ENCODE peak calls at places on chromosomes 2 and 18, in five cellular contexts. F is SK-N-DZ; I is stimulated activated CD4-positive, alpha-beta T cell treated with anti-CD3 and anti-CD28 coated beads, TNF-alpha, amount 100 ng/mL, for 4 hours; O is NCI-H1417; V is HCEC 1CT. P is an unnamed sample.

GRCh38 chr2:173001664-173002604 is 73.7 kb upstream of the MAP3K20 start:
- DNase-seq in F (no peak), O (no peak), V (no peak), I (no peak), P (no peak)

GRCh38 chr2:168543037-168543436 is 87.0 kb downstream of the CERS6 start:
- DNase-seq in V (no peak), I (no peak), O (no peak), F (no peak), P (no peak)

GRCh38 chr2:212580117-212580516 is 41.5 kb upstream of the ERBB4 start:
- DNase-seq in V (no peak), I (no peak), O (no peak), F (no peak), P (no peak)

GRCh38 chr2:200033939-200034338 is 78.6 kb downstream of the MAIP1 start:
- DNase-seq in O (no peak), F (no peak), I (no peak), V (no peak), P (no peak)

GRCh38 chr2:33598472-33599174 is 476 bp downstream of the FAM98A start:
- DNase-seq in O (peak), I (peak), V (peak), F (peak), P (peak)

GRCh38 chr18:56245856-56246575 is 392.4 kb downstream of the TXNL1 start:
- DNase-seq in F (no peak), O (peak), V (peak), I (no peak), P (peak)

GRCh38 chr2:182372661-182373060 is 54.2 kb downstream of the PDE1A start:
- DNase-seq in I (no peak), V (peak), F (no peak), O (no peak), P (peak)

GRCh38 chr2:218026244-218026643 is 23.4 kb upstream of the TNS1 start:
- DNase-seq in I (no peak), O (no peak), V (no peak), F (no peak), P (no peak)

GRCh38 chr18:42736074-42736473 is 379.4 kb downstream of the RIT2 start:
- DNase-seq in F (no peak), V (no peak), I (no peak), O (no peak), P (no peak)

GRCh38 chr2:191915750-191916149 is 68.9 kb upstream of the CAVIN2 start:
- DNase-seq in I (no peak), O (no peak), F (peak), V (no peak), P (no peak)

GRCh38 chr2:45334241-45334860 is 276.7 kb downstream of the SRBD1 start:
- DNase-seq in F (no peak), I (no peak), V (no peak), O (no peak), P (no peak)